ENCODE peak calls at places on chromosomes 11 and 22, in five cellular contexts. One of them, this sample, is unnamed. For H3K4me1, the result is how much of the 10 kb centered on the place peaks cover.

GRCh38 chr22:17171313-17172171 is 12.5 kb upstream of the HDHD5 start:
- DNase-seq in fibroblast of lung: peak
- DNase-seq in H1: peak
- DNase-seq in spleen: peak
- DNase-seq in heart left ventricle: peak
- DNase-seq in this sample: peak

GRCh38 chr11:47415949-47416472 is 7.6 kb downstream of the SLC39A13 start:
- DNase-seq in fibroblast of lung: peak
- DNase-seq in H1: no peak
- DNase-seq in spleen: no peak
- DNase-seq in heart left ventricle: peak
- DNase-seq in this sample: peak

GRCh38 chr22:16974298-16975084 is 33.5 kb downstream of the GAB4 start:
- DNase-seq in fibroblast of lung: no peak
- DNase-seq in H1: no peak
- DNase-seq in spleen: no peak
- DNase-seq in heart left ventricle: no peak
- DNase-seq in this sample: no peak

GRCh38 chr11:65891180-65892136 is 985 bp downstream of the CCDC85B start:
- DNase-seq in fibroblast of lung: peak
- DNase-seq in H1: no peak
- DNase-seq in spleen: peak
- DNase-seq in heart left ventricle: peak
- DNase-seq in this sample: no peak

GRCh38 chr22:30806391-30806861 is 111.8 kb downstream of the OSBP2 start:
- DNase-seq in fibroblast of lung: peak
- DNase-seq in H1: no peak
- DNase-seq in spleen: no peak
- DNase-seq in heart left ventricle: no peak
- DNase-seq in this sample: peak

GRCh38 chr11:64476866-64477265 is 114.2 kb upstream of the SLC22A12 start:
- DNase-seq in fibroblast of lung: no peak
- DNase-seq in H1: no peak
- DNase-seq in spleen: no peak
- DNase-seq in heart left ventricle: no peak
- DNase-seq in this sample: no peak

GRCh38 chr11:13354335-13354734 is 76.7 kb downstream of the BMAL1 start:
- DNase-seq in fibroblast of lung: no peak
- DNase-seq in H1: no peak
- DNase-seq in spleen: no peak
- DNase-seq in heart left ventricle: no peak
- DNase-seq in this sample: no peak

GRCh38 chr11:35579557-35580396 is 38.5 kb upstream of the FJX1 start:
- DNase-seq in fibroblast of lung: peak
- DNase-seq in H1: no peak
- DNase-seq in spleen: no peak
- DNase-seq in heart left ventricle: no peak
- DNase-seq in this sample: no peak

GRCh38 chr11:130403301-130403804 is 25.1 kb downstream of the ADAMTS8 start:
- DNase-seq in fibroblast of lung: peak
- DNase-seq in H1: no peak
- DNase-seq in spleen: no peak
- DNase-seq in heart left ventricle: peak
- DNase-seq in this sample: no peak

GRCh38 chr11:12418019-12418611 is 40.7 kb downstream of the PARVA start:
- DNase-seq in fibroblast of lung: peak
- DNase-seq in H1: no peak
- DNase-seq in spleen: no peak
- DNase-seq in heart left ventricle: peak
- DNase-seq in this sample: no peak

GRCh38 chr11:130379276-130379675 is 49.1 kb downstream of the ADAMTS8 start:
- DNase-seq in fibroblast of lung: no peak
- DNase-seq in H1: no peak
- DNase-seq in spleen: no peak
- DNase-seq in heart left ventricle: no peak
- DNase-seq in this sample: no peak

GRCh38 chr11:130769782-130770565 is 146.3 kb downstream of the SNX19 start:
- DNase-seq in fibroblast of lung: no peak
- DNase-seq in H1: no peak
- DNase-seq in spleen: no peak
- DNase-seq in heart left ventricle: no peak
- DNase-seq in this sample: no peak

GRCh38 chr11:77071077-77071476 is 4.3 kb downstream of the CAPN5 start:
- DNase-seq in fibroblast of lung: no peak
- DNase-seq in H1: no peak
- DNase-seq in spleen: no peak
- DNase-seq in heart left ventricle: no peak
- DNase-seq in this sample: peak

GRCh38 chr11:33696931-33697638 is 3.5 kb downstream of the C11orf91 start:
- DNase-seq in fibroblast of lung: no peak
- DNase-seq in H1: no peak
- DNase-seq in spleen: no peak
- DNase-seq in heart left ventricle: no peak
- DNase-seq in this sample: no peak

GRCh38 chr22:48664586-48664985 is 1163.1 kb downstream of the BRD1 start:
- DNase-seq in fibroblast of lung: no peak
- DNase-seq in H1: no peak
- DNase-seq in spleen: no peak
- DNase-seq in heart left ventricle: no peak
- DNase-seq in this sample: no peak

GRCh38 chr11:26867286-26867685 is 126.6 kb upstream of the FIBIN start:
- DNase-seq in fibroblast of lung: peak
- DNase-seq in H1: no peak
- DNase-seq in spleen: no peak
- DNase-seq in heart left ventricle: no peak
- DNase-seq in this sample: no peak

GRCh38 chr11:120035756-120036155 is 102.2 kb downstream of the TRIM29 start:
- DNase-seq in fibroblast of lung: no peak
- DNase-seq in H1: no peak
- DNase-seq in spleen: no peak
- DNase-seq in heart left ventricle: no peak
- DNase-seq in this sample: peak

GRCh38 chr11:132430352-132431091 is 1060.1 kb downstream of the NTM start:
- DNase-seq in fibroblast of lung: peak
- DNase-seq in H1: no peak
- DNase-seq in spleen: no peak
- DNase-seq in heart left ventricle: no peak
- DNase-seq in this sample: no peak

GRCh38 chr22:41908409-41909289 is 6.2 kb downstream of the SHISA8 start:
- DNase-seq in fibroblast of lung: no peak
- DNase-seq in H1: no peak
- DNase-seq in spleen: no peak
- DNase-seq in heart left ventricle: no peak
- DNase-seq in this sample: no peak

GRCh38 chr11:88402192-88402715 is 64.7 kb upstream of the CTSC start:
- DNase-seq in fibroblast of lung: peak
- DNase-seq in H1: no peak
- DNase-seq in spleen: no peak
- DNase-seq in heart left ventricle: no peak
- DNase-seq in this sample: no peak

GRCh38 chr11:77559686-77560425 is 29.9 kb upstream of the AQP11 start:
- DNase-seq in fibroblast of lung: peak
- DNase-seq in H1: no peak
- DNase-seq in spleen: no peak
- DNase-seq in heart left ventricle: no peak
- DNase-seq in this sample: no peak

GRCh38 chr11:3995949-3996554 is 98.5 kb upstream of the RRM1 start:
- DNase-seq in fibroblast of lung: no peak
- DNase-seq in H1: no peak
- DNase-seq in spleen: no peak
- DNase-seq in heart left ventricle: no peak
- DNase-seq in this sample: no peak

GRCh38 chr11:68440254-68440653 is 20.3 kb upstream of the PPP6R3 start:
- DNase-seq in fibroblast of lung: peak
- DNase-seq in H1: no peak
- DNase-seq in spleen: no peak
- DNase-seq in heart left ventricle: no peak
- DNase-seq in this sample: no peak

GRCh38 chr11:14336507-14337503 is 22.2 kb downstream of the RRAS2 start:
- DNase-seq in fibroblast of lung: peak
- DNase-seq in H1: no peak
- DNase-seq in spleen: no peak
- DNase-seq in heart left ventricle: no peak
- DNase-seq in this sample: peak

GRCh38 chr11:17954395-17955252 is 58.2 kb downstream of the SERGEF start:
- DNase-seq in fibroblast of lung: no peak
- DNase-seq in H1: no peak
- DNase-seq in spleen: no peak
- DNase-seq in heart left ventricle: no peak
- DNase-seq in this sample: no peak

GRCh38 chr22:50209893-50210292 is 9.1 kb downstream of the SELENOO start:
- DNase-seq in fibroblast of lung: peak
- DNase-seq in H1: no peak
- DNase-seq in spleen: peak
- DNase-seq in heart left ventricle: no peak
- DNase-seq in this sample: no peak

GRCh38 chr11:71383461-71383860 is 64.7 kb downstream of the DHCR7 start:
- DNase-seq in fibroblast of lung: no peak
- DNase-seq in H1: no peak
- DNase-seq in spleen: no peak
- DNase-seq in heart left ventricle: no peak
- DNase-seq in this sample: no peak

GRCh38 chr11:95692526-95693270 is 96.9 kb downstream of the FAM76B start:
- DNase-seq in fibroblast of lung: peak
- DNase-seq in H1: no peak
- DNase-seq in spleen: no peak
- DNase-seq in heart left ventricle: no peak
- DNase-seq in this sample: no peak

DNA sequence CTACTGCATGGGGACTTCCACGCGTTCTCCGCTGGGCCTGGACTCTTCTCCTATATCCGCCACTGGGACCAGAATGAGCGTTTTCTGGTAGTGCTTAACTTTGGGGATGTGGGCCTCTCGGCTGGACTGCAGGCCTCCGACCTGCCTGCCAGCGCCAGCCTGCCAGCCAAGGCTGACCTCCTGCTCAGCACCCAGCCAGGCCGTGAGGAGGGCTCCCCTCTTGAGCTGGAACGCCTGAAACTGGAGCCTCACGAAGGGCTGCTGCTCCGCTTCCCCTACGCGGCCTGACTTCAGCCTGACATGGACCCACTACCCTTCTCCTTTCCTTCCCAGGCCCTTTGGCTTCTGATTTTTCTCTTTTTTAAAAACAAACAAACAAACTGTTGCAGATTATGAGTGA is 7.7 kb downstream of the SLC3A2 start:
- DNase-seq in fibroblast of lung: no peak
- DNase-seq in H1: no peak
- DNase-seq in spleen: no peak
- DNase-seq in heart left ventricle: no peak
- DNase-seq in this sample: no peak
- H3K4me1 ChIP-seq in fibroblast of lung: under half
- H3K4me1 ChIP-seq in H1: under half
- H3K4me1 ChIP-seq in spleen: half or more
- H3K4me1 ChIP-seq in heart left ventricle: under half
- H3K4me1 ChIP-seq in this sample: under half

GRCh38 chr22:19351604-19352003 is 60.1 kb upstream of the CLTCL1 start:
- DNase-seq in fibroblast of lung: no peak
- DNase-seq in H1: no peak
- DNase-seq in spleen: no peak
- DNase-seq in heart left ventricle: no peak
- DNase-seq in this sample: no peak
- TF ChIP-seq CTCF in fibroblast of lung: no peak
- TF ChIP-seq CTCF in H1: no peak
- TF ChIP-seq CTCF in spleen: no peak
- TF ChIP-seq CTCF in heart left ventricle: no peak
- TF ChIP-seq CTCF in this sample: no peak

DNA sequence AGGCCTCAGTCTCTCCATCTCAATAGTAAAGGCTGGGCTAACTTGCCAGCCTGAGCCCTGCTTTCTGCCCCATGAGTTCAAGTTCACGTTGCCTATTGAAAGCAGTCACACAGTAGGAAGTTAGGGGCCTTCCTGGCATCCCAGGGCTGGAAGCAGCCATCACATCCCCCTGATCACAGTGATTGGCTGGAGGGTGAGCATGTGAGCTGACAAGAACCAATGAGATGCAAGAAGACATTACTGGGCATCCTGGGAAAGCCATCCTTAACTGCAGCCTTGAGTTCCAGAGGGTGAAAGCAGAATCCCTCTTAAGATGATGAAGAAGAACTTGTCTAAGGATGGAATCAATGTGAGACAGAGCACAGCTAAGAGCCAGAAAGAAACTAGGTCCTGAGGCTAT is 29.0 kb downstream of the IRAG1 start:
- DNase-seq in fibroblast of lung: no peak
- DNase-seq in H1: no peak
- DNase-seq in spleen: no peak
- DNase-seq in heart left ventricle: no peak
- DNase-seq in this sample: no peak
- H3K4me1 ChIP-seq in fibroblast of lung: under half
- H3K4me1 ChIP-seq in H1: under half
- H3K4me1 ChIP-seq in spleen: under half
- H3K4me1 ChIP-seq in heart left ventricle: under half
- H3K4me1 ChIP-seq in this sample: under half

GRCh38 chr22:46948411-46949144 is 186.1 kb downstream of the TBC1D22A start:
- DNase-seq in fibroblast of lung: no peak
- DNase-seq in H1: no peak
- DNase-seq in spleen: no peak
- DNase-seq in heart left ventricle: no peak
- DNase-seq in this sample: no peak
- TF ChIP-seq CTCF in fibroblast of lung: no peak
- TF ChIP-seq CTCF in H1: no peak
- TF ChIP-seq CTCF in spleen: no peak
- TF ChIP-seq CTCF in heart left ventricle: no peak
- TF ChIP-seq CTCF in this sample: no peak

DNA sequence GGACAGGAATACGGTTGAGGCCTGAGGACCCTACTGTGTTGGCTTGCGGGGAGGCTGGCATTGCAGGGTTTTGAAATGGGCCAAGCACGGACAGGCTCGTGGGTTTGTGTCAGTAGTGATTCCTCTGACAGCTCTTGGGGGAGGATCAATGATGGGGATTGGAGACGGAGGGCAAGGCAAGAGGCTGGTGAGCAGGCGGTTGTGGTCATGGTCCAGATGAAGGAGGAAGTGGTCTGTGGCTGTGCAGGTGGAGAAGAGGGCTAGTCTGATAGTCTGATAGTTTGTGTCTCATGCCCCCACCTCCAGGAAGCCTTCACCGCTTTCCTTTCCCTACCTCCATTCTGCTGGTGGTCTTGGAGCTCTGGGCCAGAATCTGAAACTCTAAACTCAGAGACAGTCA is 3.0 kb downstream of the MAFF start:
- DNase-seq in fibroblast of lung: no peak
- DNase-seq in H1: no peak
- DNase-seq in spleen: no peak
- DNase-seq in heart left ventricle: no peak
- DNase-seq in this sample: no peak
- H3K4me1 ChIP-seq in fibroblast of lung: under half
- H3K4me1 ChIP-seq in H1: under half
- H3K4me1 ChIP-seq in spleen: half or more
- H3K4me1 ChIP-seq in heart left ventricle: under half
- H3K4me1 ChIP-seq in this sample: under half

This sample was measured in RWPE2.